ENCODE peak calls at places on chromosomes 11 and 22, in nine cellular contexts. One of them, this sample, is unnamed.

GRCh38 chr11:66011239-66011784 is 496 bp upstream of the CST6 start:
- DNase-seq in kidney epithelial cell: peak; percentile 89
- DNase-seq in NCI-H1694 treated with DMSO at 0.1 percent for 48 hours: no peak
- DNase-seq in stimulated activated CD8-positive, alpha-beta memory T cell treated with anti-CD3 and anti-CD28 coated beads, Interleukin-7, amount 100 ng/mL, for 48 hours: no peak
- DNase-seq in lung: peak; percentile 89
- DNase-seq in GF-D8: no peak
- DNase-seq in fibroblast of pulmonary artery: peak; percentile 46
- DNase-seq in AML-193: no peak
- DNase-seq in stimulated activated CD4-positive, alpha-beta T cell treated with anti-CD3 and anti-CD28 coated beads, Interleukin-4, amount 100 ng/mL, for 48 hours: no peak
- DNase-seq in this sample: no peak

GRCh38 chr22:48704335-48704734 is 1123.3 kb downstream of the BRD1 start:
- DNase-seq in fibroblast of pulmonary artery: no peak
- DNase-seq in stimulated activated CD4-positive, alpha-beta T cell treated with anti-CD3 and anti-CD28 coated beads, Interleukin-4, amount 100 ng/mL, for 48 hours: no peak
- DNase-seq in GF-D8: no peak
- DNase-seq in AML-193: no peak
- DNase-seq in stimulated activated CD8-positive, alpha-beta memory T cell treated with anti-CD3 and anti-CD28 coated beads, Interleukin-7, amount 100 ng/mL, for 48 hours: no peak
- DNase-seq in lung: no peak
- DNase-seq in NCI-H1694 treated with DMSO at 0.1 percent for 48 hours: no peak
- DNase-seq in kidney epithelial cell: no peak
- DNase-seq in this sample: no peak

GRCh38 chr11:128503231-128503991 is 83.9 kb downstream of the ETS1 start:
- DNase-seq in GF-D8: no peak
- DNase-seq in NCI-H1694 treated with DMSO at 0.1 percent for 48 hours: no peak
- DNase-seq in stimulated activated CD4-positive, alpha-beta T cell treated with anti-CD3 and anti-CD28 coated beads, Interleukin-4, amount 100 ng/mL, for 48 hours: no peak
- DNase-seq in kidney epithelial cell: no peak
- DNase-seq in fibroblast of pulmonary artery: peak; percentile 79
- DNase-seq in stimulated activated CD8-positive, alpha-beta memory T cell treated with anti-CD3 and anti-CD28 coated beads, Interleukin-7, amount 100 ng/mL, for 48 hours: no peak
- DNase-seq in lung: no peak
- DNase-seq in AML-193: no peak
- DNase-seq in this sample: no peak

GRCh38 chr11:10514210-10514609 is 26.8 kb downstream of the RNF141 start:
- DNase-seq in fibroblast of pulmonary artery: peak; percentile 52
- DNase-seq in stimulated activated CD4-positive, alpha-beta T cell treated with anti-CD3 and anti-CD28 coated beads, Interleukin-4, amount 100 ng/mL, for 48 hours: no peak
- DNase-seq in GF-D8: no peak
- DNase-seq in lung: no peak
- DNase-seq in NCI-H1694 treated with DMSO at 0.1 percent for 48 hours: no peak
- DNase-seq in AML-193: peak; percentile 58
- DNase-seq in kidney epithelial cell: no peak
- DNase-seq in stimulated activated CD8-positive, alpha-beta memory T cell treated with anti-CD3 and anti-CD28 coated beads, Interleukin-7, amount 100 ng/mL, for 48 hours: no peak
- DNase-seq in this sample: no peak

GRCh38 chr11:91244921-91245320 is 979.7 kb upstream of the FAT3 start:
- DNase-seq in stimulated activated CD8-positive, alpha-beta memory T cell treated with anti-CD3 and anti-CD28 coated beads, Interleukin-7, amount 100 ng/mL, for 48 hours: no peak
- DNase-seq in NCI-H1694 treated with DMSO at 0.1 percent for 48 hours: no peak
- DNase-seq in kidney epithelial cell: no peak
- DNase-seq in GF-D8: no peak
- DNase-seq in lung: no peak
- DNase-seq in AML-193: no peak
- DNase-seq in fibroblast of pulmonary artery: no peak
- DNase-seq in stimulated activated CD4-positive, alpha-beta T cell treated with anti-CD3 and anti-CD28 coated beads, Interleukin-4, amount 100 ng/mL, for 48 hours: no peak
- DNase-seq in this sample: no peak

GRCh38 chr11:43920598-43921419 is 21.6 kb upstream of the C11orf96 start:
- DNase-seq in GF-D8: no peak
- DNase-seq in stimulated activated CD4-positive, alpha-beta T cell treated with anti-CD3 and anti-CD28 coated beads, Interleukin-4, amount 100 ng/mL, for 48 hours: no peak
- DNase-seq in NCI-H1694 treated with DMSO at 0.1 percent for 48 hours: peak; percentile 56
- DNase-seq in stimulated activated CD8-positive, alpha-beta memory T cell treated with anti-CD3 and anti-CD28 coated beads, Interleukin-7, amount 100 ng/mL, for 48 hours: no peak
- DNase-seq in lung: peak; percentile 72
- DNase-seq in kidney epithelial cell: peak; percentile 100
- DNase-seq in AML-193: no peak
- DNase-seq in fibroblast of pulmonary artery: peak; percentile 100
- DNase-seq in this sample: no peak

GRCh38 chr22:40176921-40177737 is 596 bp upstream of the TNRC6B start:
- DNase-seq in lung: no peak
- DNase-seq in AML-193: peak; percentile 10
- DNase-seq in kidney epithelial cell: no peak
- DNase-seq in fibroblast of pulmonary artery: peak; percentile 79
- DNase-seq in stimulated activated CD4-positive, alpha-beta T cell treated with anti-CD3 and anti-CD28 coated beads, Interleukin-4, amount 100 ng/mL, for 48 hours: peak; percentile 59
- DNase-seq in NCI-H1694 treated with DMSO at 0.1 percent for 48 hours: peak; percentile 28
- DNase-seq in stimulated activated CD8-positive, alpha-beta memory T cell treated with anti-CD3 and anti-CD28 coated beads, Interleukin-7, amount 100 ng/mL, for 48 hours: peak; percentile 37
- DNase-seq in GF-D8: peak; percentile 11
- DNase-seq in this sample: no peak

GRCh38 chr11:77557553-77557952 is 32.2 kb upstream of the AQP11 start:
- DNase-seq in GF-D8: no peak
- DNase-seq in NCI-H1694 treated with DMSO at 0.1 percent for 48 hours: no peak
- DNase-seq in stimulated activated CD4-positive, alpha-beta T cell treated with anti-CD3 and anti-CD28 coated beads, Interleukin-4, amount 100 ng/mL, for 48 hours: no peak
- DNase-seq in stimulated activated CD8-positive, alpha-beta memory T cell treated with anti-CD3 and anti-CD28 coated beads, Interleukin-7, amount 100 ng/mL, for 48 hours: no peak
- DNase-seq in AML-193: peak; percentile 35
- DNase-seq in fibroblast of pulmonary artery: peak; percentile 18
- DNase-seq in lung: no peak
- DNase-seq in kidney epithelial cell: no peak
- DNase-seq in this sample: peak; percentile 8

GRCh38 chr11:3225826-3226750 is 6.1 kb downstream of the MRGPRE start:
- DNase-seq in lung: peak; percentile 27
- DNase-seq in stimulated activated CD4-positive, alpha-beta T cell treated with anti-CD3 and anti-CD28 coated beads, Interleukin-4, amount 100 ng/mL, for 48 hours: no peak
- DNase-seq in fibroblast of pulmonary artery: no peak
- DNase-seq in AML-193: peak; percentile 0
- DNase-seq in kidney epithelial cell: no peak
- DNase-seq in stimulated activated CD8-positive, alpha-beta memory T cell treated with anti-CD3 and anti-CD28 coated beads, Interleukin-7, amount 100 ng/mL, for 48 hours: no peak
- DNase-seq in NCI-H1694 treated with DMSO at 0.1 percent for 48 hours: no peak
- DNase-seq in GF-D8: no peak
- DNase-seq in this sample: no peak

GRCh38 chr22:22914726-22915669 is 27.4 kb downstream of the IGLL5 start:
- DNase-seq in stimulated activated CD4-positive, alpha-beta T cell treated with anti-CD3 and anti-CD28 coated beads, Interleukin-4, amount 100 ng/mL, for 48 hours: no peak
- DNase-seq in stimulated activated CD8-positive, alpha-beta memory T cell treated with anti-CD3 and anti-CD28 coated beads, Interleukin-7, amount 100 ng/mL, for 48 hours: no peak
- DNase-seq in GF-D8: no peak
- DNase-seq in lung: no peak
- DNase-seq in AML-193: no peak
- DNase-seq in fibroblast of pulmonary artery: no peak
- DNase-seq in NCI-H1694 treated with DMSO at 0.1 percent for 48 hours: no peak
- DNase-seq in kidney epithelial cell: no peak
- DNase-seq in this sample: no peak

GRCh38 chr22:43985532-43985931 is 30.3 kb downstream of the SAMM50 start:
- DNase-seq in NCI-H1694 treated with DMSO at 0.1 percent for 48 hours: no peak
- DNase-seq in GF-D8: no peak
- DNase-seq in AML-193: no peak
- DNase-seq in fibroblast of pulmonary artery: peak; percentile 25
- DNase-seq in kidney epithelial cell: no peak
- DNase-seq in stimulated activated CD4-positive, alpha-beta T cell treated with anti-CD3 and anti-CD28 coated beads, Interleukin-4, amount 100 ng/mL, for 48 hours: no peak
- DNase-seq in stimulated activated CD8-positive, alpha-beta memory T cell treated with anti-CD3 and anti-CD28 coated beads, Interleukin-7, amount 100 ng/mL, for 48 hours: no peak
- DNase-seq in lung: no peak
- DNase-seq in this sample: peak; percentile 76

GRCh38 chr11:68598816-68599653 is 85.3 kb upstream of the GAL start:
- DNase-seq in fibroblast of pulmonary artery: no peak
- DNase-seq in kidney epithelial cell: no peak
- DNase-seq in AML-193: no peak
- DNase-seq in NCI-H1694 treated with DMSO at 0.1 percent for 48 hours: no peak
- DNase-seq in GF-D8: no peak
- DNase-seq in lung: no peak
- DNase-seq in stimulated activated CD8-positive, alpha-beta memory T cell treated with anti-CD3 and anti-CD28 coated beads, Interleukin-7, amount 100 ng/mL, for 48 hours: no peak
- DNase-seq in stimulated activated CD4-positive, alpha-beta T cell treated with anti-CD3 and anti-CD28 coated beads, Interleukin-4, amount 100 ng/mL, for 48 hours: no peak
- DNase-seq in this sample: no peak

GRCh38 chr11:32176223-32176811 is 85.4 kb downstream of the RCN1 start:
- DNase-seq in stimulated activated CD4-positive, alpha-beta T cell treated with anti-CD3 and anti-CD28 coated beads, Interleukin-4, amount 100 ng/mL, for 48 hours: peak; percentile 71
- DNase-seq in AML-193: peak; percentile 66
- DNase-seq in NCI-H1694 treated with DMSO at 0.1 percent for 48 hours: peak; percentile 96
- DNase-seq in GF-D8: no peak
- DNase-seq in lung: peak; percentile 83
- DNase-seq in stimulated activated CD8-positive, alpha-beta memory T cell treated with anti-CD3 and anti-CD28 coated beads, Interleukin-7, amount 100 ng/mL, for 48 hours: peak; percentile 47
- DNase-seq in kidney epithelial cell: peak; percentile 32
- DNase-seq in fibroblast of pulmonary artery: peak; percentile 88
- DNase-seq in this sample: peak; percentile 66

GRCh38 chr11:115905331-115905730 is 401.1 kb upstream of the CADM1 start:
- DNase-seq in NCI-H1694 treated with DMSO at 0.1 percent for 48 hours: no peak
- DNase-seq in kidney epithelial cell: no peak
- DNase-seq in stimulated activated CD8-positive, alpha-beta memory T cell treated with anti-CD3 and anti-CD28 coated beads, Interleukin-7, amount 100 ng/mL, for 48 hours: no peak
- DNase-seq in lung: no peak
- DNase-seq in GF-D8: no peak
- DNase-seq in stimulated activated CD4-positive, alpha-beta T cell treated with anti-CD3 and anti-CD28 coated beads, Interleukin-4, amount 100 ng/mL, for 48 hours: no peak
- DNase-seq in fibroblast of pulmonary artery: no peak
- DNase-seq in AML-193: no peak
- DNase-seq in this sample: no peak

GRCh38 chr22:37166675-37167066 is 17.0 kb upstream of the IL2RB start:
- DNase-seq in NCI-H1694 treated with DMSO at 0.1 percent for 48 hours: peak; percentile 35
- DNase-seq in stimulated activated CD8-positive, alpha-beta memory T cell treated with anti-CD3 and anti-CD28 coated beads, Interleukin-7, amount 100 ng/mL, for 48 hours: peak; percentile 59
- DNase-seq in stimulated activated CD4-positive, alpha-beta T cell treated with anti-CD3 and anti-CD28 coated beads, Interleukin-4, amount 100 ng/mL, for 48 hours: peak; percentile 86
- DNase-seq in lung: peak; percentile 83
- DNase-seq in fibroblast of pulmonary artery: peak; percentile 81
- DNase-seq in AML-193: peak; percentile 62
- DNase-seq in GF-D8: peak; percentile 7
- DNase-seq in kidney epithelial cell: no peak
- DNase-seq in this sample: peak; percentile 38

GRCh38 chr11:62544521-62545436 is 1.8 kb downstream of the AHNAK start:
- DNase-seq in stimulated activated CD4-positive, alpha-beta T cell treated with anti-CD3 and anti-CD28 coated beads, Interleukin-4, amount 100 ng/mL, for 48 hours: no peak
- DNase-seq in lung: no peak
- DNase-seq in stimulated activated CD8-positive, alpha-beta memory T cell treated with anti-CD3 and anti-CD28 coated beads, Interleukin-7, amount 100 ng/mL, for 48 hours: no peak
- DNase-seq in NCI-H1694 treated with DMSO at 0.1 percent for 48 hours: no peak
- DNase-seq in fibroblast of pulmonary artery: no peak
- DNase-seq in AML-193: no peak
- DNase-seq in kidney epithelial cell: no peak
- DNase-seq in GF-D8: no peak
- DNase-seq in this sample: no peak

GRCh38 chr22:22031571-22031970 is 49.0 kb upstream of the TOP3B start:
- DNase-seq in AML-193: no peak
- DNase-seq in GF-D8: no peak
- DNase-seq in lung: no peak
- DNase-seq in fibroblast of pulmonary artery: no peak
- DNase-seq in NCI-H1694 treated with DMSO at 0.1 percent for 48 hours: no peak
- DNase-seq in stimulated activated CD8-positive, alpha-beta memory T cell treated with anti-CD3 and anti-CD28 coated beads, Interleukin-7, amount 100 ng/mL, for 48 hours: no peak
- DNase-seq in kidney epithelial cell: no peak
- DNase-seq in stimulated activated CD4-positive, alpha-beta T cell treated with anti-CD3 and anti-CD28 coated beads, Interleukin-4, amount 100 ng/mL, for 48 hours: no peak
- DNase-seq in this sample: no peak

GRCh38 chr11:82733444-82734119 is at the start of gene FAM181B:
- DNase-seq in kidney epithelial cell: peak; percentile 10
- DNase-seq in AML-193: no peak
- DNase-seq in NCI-H1694 treated with DMSO at 0.1 percent for 48 hours: peak; percentile 47
- DNase-seq in stimulated activated CD4-positive, alpha-beta T cell treated with anti-CD3 and anti-CD28 coated beads, Interleukin-4, amount 100 ng/mL, for 48 hours: no peak
- DNase-seq in stimulated activated CD8-positive, alpha-beta memory T cell treated with anti-CD3 and anti-CD28 coated beads, Interleukin-7, amount 100 ng/mL, for 48 hours: no peak
- DNase-seq in lung: no peak
- DNase-seq in fibroblast of pulmonary artery: peak; percentile 13
- DNase-seq in GF-D8: no peak
- DNase-seq in this sample: peak; percentile 57

GRCh38 chr11:62400760-62401159 is 18.1 kb upstream of the SCGB1A1 start:
- DNase-seq in kidney epithelial cell: no peak
- DNase-seq in lung: peak; percentile 50
- DNase-seq in AML-193: no peak
- DNase-seq in stimulated activated CD8-positive, alpha-beta memory T cell treated with anti-CD3 and anti-CD28 coated beads, Interleukin-7, amount 100 ng/mL, for 48 hours: no peak
- DNase-seq in NCI-H1694 treated with DMSO at 0.1 percent for 48 hours: no peak
- DNase-seq in fibroblast of pulmonary artery: peak; percentile 82
- DNase-seq in stimulated activated CD4-positive, alpha-beta T cell treated with anti-CD3 and anti-CD28 coated beads, Interleukin-4, amount 100 ng/mL, for 48 hours: no peak
- DNase-seq in GF-D8: no peak
- DNase-seq in this sample: no peak

GRCh38 chr11:131904756-131905155 is 534.3 kb downstream of the NTM start:
- DNase-seq in stimulated activated CD4-positive, alpha-beta T cell treated with anti-CD3 and anti-CD28 coated beads, Interleukin-4, amount 100 ng/mL, for 48 hours: no peak
- DNase-seq in fibroblast of pulmonary artery: no peak
- DNase-seq in NCI-H1694 treated with DMSO at 0.1 percent for 48 hours: no peak
- DNase-seq in AML-193: no peak
- DNase-seq in lung: no peak
- DNase-seq in stimulated activated CD8-positive, alpha-beta memory T cell treated with anti-CD3 and anti-CD28 coated beads, Interleukin-7, amount 100 ng/mL, for 48 hours: no peak
- DNase-seq in GF-D8: no peak
- DNase-seq in kidney epithelial cell: no peak
- DNase-seq in this sample: no peak

GRCh38 chr22:46754110-46754799 is 8.2 kb upstream of the TBC1D22A start:
- DNase-seq in stimulated activated CD4-positive, alpha-beta T cell treated with anti-CD3 and anti-CD28 coated beads, Interleukin-4, amount 100 ng/mL, for 48 hours: no peak
- DNase-seq in stimulated activated CD8-positive, alpha-beta memory T cell treated with anti-CD3 and anti-CD28 coated beads, Interleukin-7, amount 100 ng/mL, for 48 hours: no peak
- DNase-seq in kidney epithelial cell: peak; percentile 89
- DNase-seq in NCI-H1694 treated with DMSO at 0.1 percent for 48 hours: no peak
- DNase-seq in lung: peak; percentile 95
- DNase-seq in GF-D8: peak; percentile 74
- DNase-seq in AML-193: peak; percentile 63
- DNase-seq in fibroblast of pulmonary artery: peak; percentile 98
- DNase-seq in this sample: no peak

GRCh38 chr11:85310479-85310878 is 316.7 kb downstream of the DLG2 start:
- DNase-seq in lung: no peak
- DNase-seq in NCI-H1694 treated with DMSO at 0.1 percent for 48 hours: no peak
- DNase-seq in kidney epithelial cell: no peak
- DNase-seq in stimulated activated CD4-positive, alpha-beta T cell treated with anti-CD3 and anti-CD28 coated beads, Interleukin-4, amount 100 ng/mL, for 48 hours: no peak
- DNase-seq in stimulated activated CD8-positive, alpha-beta memory T cell treated with anti-CD3 and anti-CD28 coated beads, Interleukin-7, amount 100 ng/mL, for 48 hours: no peak
- DNase-seq in fibroblast of pulmonary artery: no peak
- DNase-seq in GF-D8: no peak
- DNase-seq in AML-193: no peak
- DNase-seq in this sample: no peak

GRCh38 chr11:68370211-68371111 is 58.1 kb downstream of the LRP5 start:
- DNase-seq in AML-193: no peak
- DNase-seq in stimulated activated CD4-positive, alpha-beta T cell treated with anti-CD3 and anti-CD28 coated beads, Interleukin-4, amount 100 ng/mL, for 48 hours: no peak
- DNase-seq in fibroblast of pulmonary artery: no peak
- DNase-seq in NCI-H1694 treated with DMSO at 0.1 percent for 48 hours: no peak
- DNase-seq in stimulated activated CD8-positive, alpha-beta memory T cell treated with anti-CD3 and anti-CD28 coated beads, Interleukin-7, amount 100 ng/mL, for 48 hours: no peak
- DNase-seq in kidney epithelial cell: no peak
- DNase-seq in GF-D8: no peak
- DNase-seq in lung: no peak
- DNase-seq in this sample: no peak

This sample was measured in DMS153.